ENCODE peak calls at places on chromosomes 12 and 14, in six cellular contexts. I, S, X, L, E and Q are unnamed samples.

GRCh38 chr12:51827925-51828818 is 20.3 kb downstream of the FIGNL2 start:
- DNase-seq in I (no peak), S (no peak), X (no peak), L (peak; percentile 14), E (peak; percentile 68), Q (no peak)

GRCh38 chr14:63747836-63748235 is 20.0 kb upstream of the SGPP1 start:
- DNase-seq in I (no peak), S (no peak), X (no peak), L (no peak), E (no peak), Q (no peak)

GRCh38 chr14:23183076-23183475 is 384 bp downstream of the SLC7A8 start:
- DNase-seq in I (no peak), S (no peak), X (no peak), L (no peak), E (no peak), Q (peak; percentile 24)

GRCh38 chr12:117646595-117646994 is 285.2 kb upstream of the NOS1 start:
- DNase-seq in I (no peak), S (no peak), X (no peak), L (no peak), E (no peak), Q (no peak)

GRCh38 chr14:104816678-104816945 is 15.7 kb downstream of the ZBTB42 start:
- DNase-seq in I (no peak), S (no peak), X (peak; percentile 50), L (no peak), E (no peak), Q (no peak)

GRCh38 chr14:73381379-73382013 is 76.8 kb downstream of the NUMB start:
- DNase-seq in I (no peak), S (no peak), X (no peak), L (no peak), E (no peak), Q (no peak)

GRCh38 chr12:75058228-75058627 is 151.4 kb downstream of the KCNC2 start:
- DNase-seq in I (no peak), S (no peak), X (no peak), L (no peak), E (no peak), Q (no peak)

GRCh38 chr14:35814371-35815005 is 5.4 kb upstream of the RALGAPA1 start:
- DNase-seq in I (peak; percentile 92), S (peak; percentile 46), X (no peak), L (peak; percentile 50), E (peak; percentile 77), Q (peak; percentile 66)

GRCh38 chr12:96094201-96094600 is 58.8 kb upstream of the LTA4H start:
- DNase-seq in I (no peak), S (peak; percentile 46), X (no peak), L (no peak), E (no peak), Q (no peak)

GRCh38 chr14:74299061-74299545 is 3.6 kb downstream of the ABCD4 start:
- DNase-seq in I (peak; percentile 32), S (no peak), X (no peak), L (no peak), E (no peak), Q (no peak)

GRCh38 chr12:22100952-22101748 is 55.1 kb downstream of the CMAS start:
- DNase-seq in I (peak; percentile 19), S (peak; percentile 65), X (no peak), L (peak; percentile 83), E (peak; percentile 31), Q (peak; percentile 54)

GRCh38 chr12:45973526-45973925 is 16.8 kb downstream of the SCAF11 start:
- DNase-seq in I (no peak), S (no peak), X (no peak), L (no peak), E (no peak), Q (no peak)

GRCh38 chr12:92603741-92604432 is 98.9 kb upstream of the PLEKHG7 start:
- DNase-seq in I (no peak), S (no peak), X (no peak), L (no peak), E (no peak), Q (no peak)

GRCh38 chr12:49105504-49106120 is 5.0 kb downstream of the LMBR1L start:
- DNase-seq in I (no peak), S (no peak), X (no peak), L (no peak), E (no peak), Q (no peak)

GRCh38 chr14:102819790-102820330 is 42.6 kb downstream of the TRAF3 start:
- DNase-seq in I (no peak), S (peak; percentile 25), X (no peak), L (no peak), E (no peak), Q (no peak)

GRCh38 chr12:27104546-27104945 is 22.2 kb upstream of the C12orf71 start:
- DNase-seq in I (no peak), S (no peak), X (no peak), L (no peak), E (no peak), Q (no peak)

GRCh38 chr14:51202914-51203665 is 37.0 kb upstream of the TMX1 start:
- DNase-seq in I (no peak), S (no peak), X (no peak), L (no peak), E (no peak), Q (no peak)

GRCh38 chr14:99523661-99524050 is 42.4 kb downstream of the CCNK start:
- DNase-seq in I (no peak), S (no peak), X (no peak), L (no peak), E (no peak), Q (no peak)

GRCh38 chr12:100169345-100169744 is 26.7 kb upstream of the BLTP3B start:
- DNase-seq in I (no peak), S (no peak), X (no peak), L (no peak), E (no peak), Q (no peak)

GRCh38 chr12:80353254-80353653 is 90.8 kb upstream of the PTPRQ start:
- DNase-seq in I (no peak), S (no peak), X (no peak), L (peak; percentile 15), E (no peak), Q (no peak)

GRCh38 chr14:88272390-88273019 is 50.6 kb downstream of the KCNK10 start:
- DNase-seq in I (no peak), S (no peak), X (no peak), L (no peak), E (no peak), Q (no peak)

GRCh38 chr14:49867831-49868719 is 15.5 kb upstream of the NEMF start:
- DNase-seq in I (peak; percentile 99), S (peak; percentile 91), X (peak; percentile 98), L (peak; percentile 96), E (peak; percentile 99), Q (peak; percentile 97)

GRCh38 chr14:51846631-51847488 is 13.6 kb upstream of the GNG2 start:
- DNase-seq in I (peak; percentile 85), S (peak; percentile 58), X (no peak), L (peak; percentile 60), E (peak; percentile 67), Q (peak; percentile 25)

GRCh38 chr14:86321151-86321550 is 791.2 kb downstream of the FLRT2 start:
- DNase-seq in I (no peak), S (peak; percentile 49), X (no peak), L (peak; percentile 51), E (no peak), Q (no peak)

GRCh38 chr12:89140580-89141236 is 211.6 kb downstream of the DUSP6 start:
- DNase-seq in I (no peak), S (no peak), X (no peak), L (peak; percentile 79), E (no peak), Q (no peak)

GRCh38 chr12:3523058-3523457 is 32.1 kb downstream of the PRMT8 start:
- DNase-seq in I (no peak), S (no peak), X (no peak), L (peak; percentile 22), E (no peak), Q (no peak)

GRCh38 chr12:50006754-50007442 is 18.4 kb downstream of the RACGAP1 start:
- DNase-seq in I (no peak), S (no peak), X (no peak), L (no peak), E (no peak), Q (no peak)

GRCh38 chr12:38392584-38393144 is 76.1 kb downstream of the ALG10B start:
- DNase-seq in I (no peak), S (peak; percentile 16), X (no peak), L (no peak), E (no peak), Q (no peak)

GRCh38 chr14:95649230-95649629 is 37.0 kb upstream of the TCL1B start:
- DNase-seq in I (no peak), S (no peak), X (no peak), L (no peak), E (no peak), Q (no peak)

GRCh38 chr12:10361622-10362021 is 28.2 kb downstream of the KLRK1 start:
- DNase-seq in I (no peak), S (no peak), X (no peak), L (peak; percentile 72), E (no peak), Q (no peak)
- H3K4me3 ChIP-seq in I (no peak overlapping the region), S (no peak overlapping the region), X (no peak overlapping the region), L (no peak overlapping the region), E (no peak overlapping the region), Q (no peak overlapping the region)

DNA sequence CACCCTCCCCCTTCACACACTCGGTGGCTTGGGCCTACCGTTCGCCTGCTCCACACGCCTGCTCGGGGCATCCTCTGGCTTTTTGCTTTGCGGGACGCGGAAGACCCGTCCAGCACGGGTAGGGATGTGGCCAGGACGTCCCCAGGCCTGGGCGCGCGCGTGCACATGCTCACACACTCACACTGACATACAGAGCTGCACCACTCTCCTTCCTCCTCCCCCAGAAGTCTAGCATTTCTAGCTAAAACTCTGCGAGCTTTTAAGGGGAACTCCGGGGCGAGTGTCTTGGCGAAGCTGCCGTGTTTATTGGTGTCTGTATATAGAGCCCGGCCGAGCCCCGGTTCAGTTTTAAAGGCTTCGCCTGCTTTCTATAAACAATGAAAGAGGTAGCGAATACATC is 5.0 kb downstream of the TBX5 start:
- DNase-seq in I (no peak), S (no peak), X (no peak), L (peak; percentile 94), E (no peak), Q (no peak)
- H3K27ac ChIP-seq in I (no peak overlapping the region), S (no peak overlapping the region), X (peak overlapping the region; percentile 67), L (peak overlapping the region; percentile 90), E (no peak overlapping the region), Q (no peak overlapping the region)

GRCh38 chr12:2183556-2184541 is 131.1 kb downstream of the CACNA1C start:
- DNase-seq in I (no peak), S (peak; percentile 7), X (no peak), L (peak; percentile 82), E (no peak), Q (no peak)
- TF ChIP-seq CTCF in I (no peak), S (no peak), X (no peak), L (peak; percentile 61), E (no peak), Q (no peak)

GRCh38 chr14:67188326-67188725 is 914 bp upstream of the GARIN2 start:
- DNase-seq in I (no peak), S (no peak), X (no peak), L (no peak), E (no peak), Q (no peak)

GRCh38 chr14:67187210-67187609 is 2.0 kb upstream of the GARIN2 start:
- DNase-seq in I (no peak), S (no peak), X (no peak), L (peak; percentile 63), E (no peak), Q (no peak)

GRCh38 chr14:67186369-67186768 is 2.9 kb upstream of the GARIN2 start:
- DNase-seq in I (no peak), S (peak; percentile 60), X (no peak), L (no peak), E (no peak), Q (no peak)

GRCh38 chr14:67186789-67187188 is 2.5 kb upstream of the GARIN2 start:
- DNase-seq in I (no peak), S (peak; percentile 81), X (no peak), L (peak; percentile 12), E (peak; percentile 14), Q (no peak)

GRCh38 chr14:67187826-67188225 is 1.4 kb upstream of the GARIN2 start:
- DNase-seq in I (no peak), S (no peak), X (no peak), L (peak; percentile 37), E (no peak), Q (peak; percentile 13)
- H3K4me3 ChIP-seq in I (no peak overlapping the region), S (no peak overlapping the region), X (no peak overlapping the region), L (no peak overlapping the region), E (no peak overlapping the region), Q (no peak overlapping the region)